ENCODE peak calls at places on chromosomes 12 and 14, in four cellular contexts. L, G, I and F are unnamed samples.

GRCh38 chr14:37251778-37252177 is 54.0 kb downstream of the MIPOL1 start:
- DNase-seq in I (no peak), L (no peak), G (no peak), F (no peak)

GRCh38 chr12:64895541-64895940 is 71.1 kb downstream of the TBC1D30 start:
- DNase-seq in L (no peak), I (no peak), G (peak; percentile 16), F (no peak)

GRCh38 chr14:75982724-75983358 is 1.0 kb upstream of the TGFB3 start:
- DNase-seq in L (peak; percentile 33), I (no peak), G (peak; percentile 67), F (no peak)

GRCh38 chr12:100515956-100516355 is 42.3 kb downstream of the NR1H4 start:
- DNase-seq in G (no peak), L (no peak), I (no peak), F (no peak)

GRCh38 chr12:54416908-54417603 is 2.0 kb downstream of the ITGA5 start:
- DNase-seq in L (no peak), I (no peak), G (peak; percentile 25), F (no peak)

GRCh38 chr14:102590667-102591099 is 1.8 kb upstream of the RCOR1 start:
- DNase-seq in G (peak; percentile 61), I (no peak), L (no peak), F (no peak)

GRCh38 chr14:23154876-23155587 is 28.4 kb downstream of the SLC7A8 start:
- DNase-seq in I (no peak), G (peak; percentile 97), L (no peak), F (no peak)

GRCh38 chr12:14239350-14239934 is 126.0 kb upstream of the ATF7IP start:
- DNase-seq in G (peak; percentile 71), L (peak; percentile 74), I (no peak), F (no peak)

GRCh38 chr14:88554458-88555286 is at the start of gene PTPN21:
- DNase-seq in I (no peak), L (peak; percentile 17), G (peak; percentile 72), F (no peak)

GRCh38 chr12:124848621-124849380 is 14.9 kb downstream of the SCARB1 start:
- DNase-seq in L (no peak), G (no peak), I (no peak), F (no peak)

GRCh38 chr12:87086118-87086891 is 830.1 kb upstream of the MGAT4C start:
- DNase-seq in L (no peak), G (peak; percentile 22), I (no peak), F (no peak)

GRCh38 chr12:54879132-54879531 is 24.8 kb downstream of the MUCL1 start:
- DNase-seq in L (no peak), G (peak; percentile 8), I (no peak), F (no peak)

GRCh38 chr14:91138511-91139359 is 24.9 kb downstream of the DGLUCY start:
- DNase-seq in I (no peak), G (peak; percentile 48), L (peak; percentile 7), F (no peak)

GRCh38 chr12:104695453-104696148 is 238.9 kb downstream of the CHST11 start:
- DNase-seq in L (no peak), G (peak; percentile 97), I (peak; percentile 23), F (no peak)

GRCh38 chr14:93086441-93087055 is 29.2 kb downstream of the ITPK1 start:
- DNase-seq in L (peak; percentile 59), I (no peak), G (no peak), F (no peak)

GRCh38 chr14:20468773-20469241 is 399 bp upstream of the PNP start:
- DNase-seq in G (no peak), L (no peak), I (no peak), F (no peak)

GRCh38 chr12:45878630-45879255 is 111.6 kb downstream of the SCAF11 start:
- DNase-seq in I (no peak), L (peak; percentile 63), G (peak; percentile 14), F (no peak)

GRCh38 chr14:91996951-91997371 is 42.9 kb downstream of the TRIP11 start:
- DNase-seq in L (peak; percentile 24), G (peak; percentile 78), I (peak; percentile 87), F (peak; percentile 99)

GRCh38 chr14:56342419-56342901 is 224.2 kb downstream of the PELI2 start:
- DNase-seq in I (no peak), L (no peak), G (peak; percentile 91), F (no peak)

GRCh38 chr12:111377440-111377839 is 8.5 kb upstream of the PHETA1 start:
- DNase-seq in G (no peak), L (no peak), I (no peak), F (no peak)

GRCh38 chr12:32542550-32543229 is 136.4 kb upstream of the DNM1L start:
- DNase-seq in L (no peak), I (no peak), G (no peak), F (peak; percentile 74)

GRCh38 chr12:39103552-39104165 is 198.3 kb upstream of the CPNE8 start:
- DNase-seq in I (peak; percentile 37), L (peak; percentile 59), G (peak; percentile 77), F (peak; percentile 50)

GRCh38 chr12:85092814-85093370 is 56.7 kb downstream of the LRRIQ1 start:
- DNase-seq in G (no peak), I (no peak), L (no peak), F (no peak)

GRCh38 chr12:84697141-84697540 is 215.5 kb downstream of the SLC6A15 start:
- DNase-seq in G (no peak), I (no peak), L (no peak), F (no peak)

GRCh38 chr12:94059394-94060368 is 88.7 kb upstream of the PLXNC1 start:
- DNase-seq in L (no peak), G (no peak), I (no peak), F (no peak)

GRCh38 chr14:101972126-101972785 is 7.9 kb downstream of the DYNC1H1 start:
- DNase-seq in I (peak; percentile 98), G (peak; percentile 99), L (no peak), F (peak; percentile 94)

GRCh38 chr12:10497602-10498001 is 8.1 kb upstream of the EIF2S3B start:
- DNase-seq in I (no peak), G (peak; percentile 6), L (no peak), F (no peak)

GRCh38 chr14:99522025-99522401 is 40.8 kb downstream of the CCNK start:
- DNase-seq in I (no peak), L (no peak), G (no peak), F (no peak)

GRCh38 chr12:14410841-14411569 is 45.5 kb downstream of the ATF7IP start:
- DNase-seq in G (no peak), L (no peak), I (no peak), F (no peak)

GRCh38 chr12:75635606-75636444 is 124.4 kb upstream of the KRR1 start:
- DNase-seq in L (peak; percentile 20), G (peak; percentile 77), I (peak; percentile 89), F (no peak)

GRCh38 chr12:104526751-104527150 is 70.0 kb downstream of the CHST11 start:
- DNase-seq in L (no peak), I (no peak), G (no peak), F (no peak)

GRCh38 chr14:59199205-59199604 is 10.7 kb downstream of the DAAM1 start:
- DNase-seq in L (no peak), G (no peak), I (no peak), F (no peak)

GRCh38 chr12:102481705-102482104 is 1.3 kb upstream of the IGF1 start:
- DNase-seq in L (no peak), G (no peak), I (no peak), F (no peak)

GRCh38 chr12:102478416-102479098 is 1.8 kb downstream of the IGF1 start:
- DNase-seq in I (no peak), L (peak; percentile 87), G (no peak), F (no peak)

GRCh38 chr12:102479099-102479887 is 1.1 kb downstream of the IGF1 start:
- DNase-seq in L (peak; percentile 89), G (no peak), I (no peak), F (no peak)

GRCh38 chr12:102479984-102480383 is 379 bp downstream of the IGF1 start:
- DNase-seq in I (no peak), L (peak; percentile 69), G (no peak), F (no peak)

DNA sequence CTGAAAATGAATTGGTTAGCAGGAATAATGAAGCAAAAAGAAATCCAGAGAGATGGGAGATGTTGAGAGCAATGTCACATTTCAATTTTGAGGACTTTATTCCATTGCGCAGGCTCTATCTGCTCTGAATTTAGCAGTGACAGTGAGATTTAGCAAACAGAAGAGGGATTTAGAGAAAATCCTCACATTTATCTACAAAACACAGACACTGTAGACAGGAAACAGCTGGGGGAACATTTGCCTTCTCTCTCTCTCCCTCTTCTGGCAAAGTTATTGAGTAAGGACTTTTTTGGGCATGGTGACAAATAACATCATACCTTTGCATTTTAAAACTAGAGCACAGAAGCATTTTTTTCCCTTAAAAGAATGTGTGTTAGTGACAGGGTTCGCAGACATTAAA is at the start of gene IGF1:
- DNase-seq in L (peak; percentile 61), G (peak; percentile 78), I (no peak), F (no peak)
- H3K4me3 ChIP-seq in L (peak within 1 kb of the TSS; percentile 47), G (no peak within 1 kb of the TSS), I (no peak within 1 kb of the TSS), F (no peak within 1 kb of the TSS)

DNA sequence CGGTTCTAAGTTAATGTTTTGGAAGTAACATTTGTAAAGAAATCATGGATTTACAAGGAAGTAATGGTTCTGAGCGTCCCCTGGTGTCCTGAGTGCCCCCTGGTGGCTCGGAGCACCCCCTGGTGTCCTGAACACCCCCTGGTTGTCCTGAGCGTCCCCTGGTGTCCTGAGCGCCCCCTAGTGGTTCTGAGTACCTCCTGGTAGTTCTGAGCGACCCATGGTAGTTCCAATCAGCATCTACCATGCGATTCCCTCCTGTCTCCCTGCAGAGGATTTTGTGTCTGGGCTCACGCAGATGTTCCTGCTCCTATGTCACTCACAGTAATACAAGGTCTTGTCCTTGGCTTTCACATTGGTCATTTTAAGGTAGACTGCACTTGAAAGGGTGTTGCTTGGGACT is 1352.9 kb downstream of the TMEM121 start:
- DNase-seq in I (no peak), L (peak; percentile 63), G (no peak), F (no peak)
- TF ChIP-seq CTCF in I (peak; percentile 62), L (peak; percentile 67), G (peak; percentile 8), F (peak; percentile 91)

GRCh38 chr12:56311003-56311402 is 4.8 kb downstream of the CNPY2 start:
- DNase-seq in I (no peak), G (no peak), L (no peak), F (no peak)

GRCh38 chr12:56315626-56316473 is at the start of gene CNPY2:
- DNase-seq in L (peak; percentile 98), I (peak; percentile 99), G (peak; percentile 98), F (peak; percentile 92)

GRCh38 chr12:56317675-56318074 is 1.9 kb upstream of the CNPY2 start:
- DNase-seq in L (no peak), I (no peak), G (no peak), F (no peak)

GRCh38 chr12:56321027-56321426 is 5.2 kb upstream of the CNPY2 start:
- DNase-seq in G (no peak), L (no peak), I (no peak), F (no peak)

GRCh38 chr12:56315256-56315625 is 547 bp downstream of the CNPY2 start:
- DNase-seq in L (peak; percentile 16), G (no peak), I (no peak), F (no peak)
- H3K4me3 ChIP-seq in L (peak overlapping the region; percentile 94), G (peak overlapping the region; percentile 93), I (peak overlapping the region; percentile 80), F (peak overlapping the region; percentile 95)

GRCh38 chr14:105971593-105972500 is 445.5 kb downstream of the TMEM121 start:
- DNase-seq in G (no peak), L (no peak), I (no peak), F (no peak)

GRCh38 chr14:105978618-105979295 is 452.4 kb downstream of the TMEM121 start:
- DNase-seq in G (no peak), L (no peak), I (no peak), F (no peak)

GRCh38 chr14:105980224-105980623 is 453.8 kb downstream of the TMEM121 start:
- DNase-seq in G (no peak), L (no peak), I (no peak), F (no peak)

GRCh38 chr14:105979446-105979845 is 453.1 kb downstream of the TMEM121 start:
- DNase-seq in I (no peak), L (no peak), G (no peak), F (no peak)

GRCh38 chr14:105974902-105975301 is 448.5 kb downstream of the TMEM121 start:
- DNase-seq in G (no peak), I (no peak), L (no peak), F (no peak)
- TF ChIP-seq CTCF in G (no peak), I (no peak), L (no peak), F (no peak)